ENCODE peak calls at places on chromosome 15, in six cellular contexts. One of them, this sample, is unnamed. For H3K4me1, the result is how much of the 10 kb centered on the place peaks cover.

GRCh38 chr15:36479200-36479896 is 100.1 kb upstream of the CDIN1 start:
- DNase-seq in PC-3: no peak
- DNase-seq in RWPE2: no peak
- DNase-seq in esophagus muscularis mucosa: no peak
- DNase-seq in right atrium auricular region: no peak
- DNase-seq in left lung: no peak
- DNase-seq in this sample: no peak

GRCh38 chr15:27412413-27412812 is 441.4 kb downstream of the GABRG3 start:
- DNase-seq in right atrium auricular region: no peak
- DNase-seq in RWPE2: no peak
- DNase-seq in left lung: no peak
- DNase-seq in esophagus muscularis mucosa: no peak
- DNase-seq in PC-3: no peak
- DNase-seq in this sample: no peak

GRCh38 chr15:92023971-92024370 is 170.5 kb downstream of the SLCO3A1 start:
- DNase-seq in esophagus muscularis mucosa: no peak
- DNase-seq in PC-3: no peak
- DNase-seq in left lung: no peak
- DNase-seq in RWPE2: no peak
- DNase-seq in right atrium auricular region: no peak
- DNase-seq in this sample: no peak

GRCh38 chr15:95912728-95913127 is 417.8 kb upstream of the NR2F2 start:
- DNase-seq in right atrium auricular region: no peak
- DNase-seq in PC-3: no peak
- DNase-seq in RWPE2: no peak
- DNase-seq in left lung: no peak
- DNase-seq in esophagus muscularis mucosa: no peak
- DNase-seq in this sample: no peak

GRCh38 chr15:70376031-70376928 is 278.6 kb upstream of the TLE3 start:
- DNase-seq in left lung: peak
- DNase-seq in RWPE2: no peak
- DNase-seq in esophagus muscularis mucosa: peak
- DNase-seq in PC-3: no peak
- DNase-seq in right atrium auricular region: peak
- DNase-seq in this sample: no peak

GRCh38 chr15:95603802-95604201 is 726.7 kb upstream of the NR2F2 start:
- DNase-seq in PC-3: no peak
- DNase-seq in esophagus muscularis mucosa: no peak
- DNase-seq in right atrium auricular region: no peak
- DNase-seq in left lung: no peak
- DNase-seq in RWPE2: no peak
- DNase-seq in this sample: no peak

GRCh38 chr15:83107841-83108181 is 366 bp downstream of the TM6SF1 start:
- DNase-seq in left lung: no peak
- DNase-seq in right atrium auricular region: no peak
- DNase-seq in PC-3: no peak
- DNase-seq in esophagus muscularis mucosa: no peak
- DNase-seq in RWPE2: no peak
- DNase-seq in this sample: peak

GRCh38 chr15:64925335-64926330 is 13.9 kb downstream of the ANKDD1A start:
- DNase-seq in right atrium auricular region: no peak
- DNase-seq in RWPE2: no peak
- DNase-seq in esophagus muscularis mucosa: no peak
- DNase-seq in left lung: no peak
- DNase-seq in PC-3: no peak
- DNase-seq in this sample: no peak

GRCh38 chr15:90594297-90594696 is 64.6 kb downstream of the CRTC3 start:
- DNase-seq in PC-3: peak
- DNase-seq in left lung: peak
- DNase-seq in right atrium auricular region: peak
- DNase-seq in RWPE2: peak
- DNase-seq in esophagus muscularis mucosa: peak
- DNase-seq in this sample: peak

GRCh38 chr15:66870880-66871388 is 168.9 kb downstream of the SMAD6 start:
- DNase-seq in RWPE2: no peak
- DNase-seq in esophagus muscularis mucosa: no peak
- DNase-seq in right atrium auricular region: no peak
- DNase-seq in PC-3: no peak
- DNase-seq in left lung: no peak
- DNase-seq in this sample: no peak

GRCh38 chr15:48954538-48954937 is 9.2 kb downstream of the SHC4 start:
- DNase-seq in esophagus muscularis mucosa: peak
- DNase-seq in left lung: no peak
- DNase-seq in PC-3: peak
- DNase-seq in RWPE2: no peak
- DNase-seq in right atrium auricular region: no peak
- DNase-seq in this sample: no peak

GRCh38 chr15:76360416-76360815 is 23.8 kb downstream of the ISL2 start:
- DNase-seq in RWPE2: no peak
- DNase-seq in PC-3: peak
- DNase-seq in right atrium auricular region: no peak
- DNase-seq in left lung: no peak
- DNase-seq in esophagus muscularis mucosa: no peak
- DNase-seq in this sample: no peak

GRCh38 chr15:68281008-68281407 is 3.5 kb downstream of the FEM1B start:
- DNase-seq in RWPE2: no peak
- DNase-seq in left lung: no peak
- DNase-seq in right atrium auricular region: no peak
- DNase-seq in esophagus muscularis mucosa: no peak
- DNase-seq in PC-3: no peak
- DNase-seq in this sample: no peak
- H3K4me1 ChIP-seq in RWPE2: under half
- H3K4me1 ChIP-seq in left lung: under half
- H3K4me1 ChIP-seq in right atrium auricular region: under half
- H3K4me1 ChIP-seq in esophagus muscularis mucosa: half or more
- H3K4me1 ChIP-seq in PC-3: under half
- H3K4me1 ChIP-seq in this sample: half or more

DNA sequence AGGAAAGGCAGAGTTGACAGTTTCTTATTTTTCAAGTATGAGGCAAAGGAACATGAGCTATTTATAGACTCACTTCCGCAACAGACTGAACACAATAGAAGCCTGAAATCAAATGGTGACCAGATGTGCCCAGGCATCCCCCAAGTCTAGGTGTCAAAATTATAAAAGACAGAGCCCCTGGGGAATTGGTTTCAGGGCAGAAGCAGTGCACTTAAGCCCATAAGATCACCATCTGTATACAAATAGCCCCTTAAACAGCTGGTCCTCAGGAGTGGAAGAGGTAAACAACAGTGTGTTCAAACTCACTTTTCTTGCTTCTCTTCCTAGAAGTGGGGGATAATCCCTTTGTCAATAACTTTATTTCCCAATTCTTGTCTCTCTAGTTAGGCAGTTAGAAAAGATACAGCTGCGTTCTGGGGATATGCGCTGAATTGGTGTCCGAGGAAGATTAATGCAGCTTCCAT is 29.9 kb downstream of the STARD9 start:
- DNase-seq in right atrium auricular region: no peak
- DNase-seq in left lung: no peak
- DNase-seq in esophagus muscularis mucosa: no peak
- DNase-seq in PC-3: no peak
- DNase-seq in RWPE2: no peak
- DNase-seq in this sample: no peak
- TF ChIP-seq CTCF in right atrium auricular region: no peak
- TF ChIP-seq CTCF in left lung: no peak
- TF ChIP-seq CTCF in esophagus muscularis mucosa: no peak
- TF ChIP-seq CTCF in PC-3: no peak
- TF ChIP-seq CTCF in RWPE2: no peak
- TF ChIP-seq CTCF in this sample: no peak

GRCh38 chr15:61033938-61034792 is 194.9 kb downstream of the RORA start:
- DNase-seq in right atrium auricular region: no peak
- DNase-seq in PC-3: no peak
- DNase-seq in left lung: no peak
- DNase-seq in RWPE2: no peak
- DNase-seq in esophagus muscularis mucosa: no peak
- DNase-seq in this sample: no peak

GRCh38 chr15:61036121-61036520 is 193.0 kb downstream of the RORA start:
- DNase-seq in PC-3: no peak
- DNase-seq in left lung: no peak
- DNase-seq in right atrium auricular region: no peak
- DNase-seq in esophagus muscularis mucosa: no peak
- DNase-seq in RWPE2: no peak
- DNase-seq in this sample: no peak

GRCh38 chr15:61037031-61037430 is 192.1 kb downstream of the RORA start:
- DNase-seq in PC-3: no peak
- DNase-seq in esophagus muscularis mucosa: no peak
- DNase-seq in left lung: no peak
- DNase-seq in right atrium auricular region: no peak
- DNase-seq in RWPE2: no peak
- DNase-seq in this sample: no peak

GRCh38 chr15:61033319-61033718 is 195.8 kb downstream of the RORA start:
- DNase-seq in left lung: no peak
- DNase-seq in esophagus muscularis mucosa: no peak
- DNase-seq in PC-3: no peak
- DNase-seq in RWPE2: no peak
- DNase-seq in right atrium auricular region: no peak
- DNase-seq in this sample: no peak

GRCh38 chr15:61034793-61035710 is 194.1 kb downstream of the RORA start:
- DNase-seq in PC-3: no peak
- DNase-seq in esophagus muscularis mucosa: no peak
- DNase-seq in right atrium auricular region: no peak
- DNase-seq in left lung: no peak
- DNase-seq in RWPE2: no peak
- DNase-seq in this sample: no peak
- H3K4me3 ChIP-seq in PC-3: no peak
- H3K4me3 ChIP-seq in esophagus muscularis mucosa: no peak
- H3K4me3 ChIP-seq in right atrium auricular region: no peak
- H3K4me3 ChIP-seq in left lung: no peak
- H3K4me3 ChIP-seq in RWPE2: no peak
- H3K4me3 ChIP-seq in this sample: no peak

GRCh38 chr15:100190675-100191074 is 151.1 kb downstream of the ADAMTS17 start:
- DNase-seq in right atrium auricular region: no peak
- DNase-seq in esophagus muscularis mucosa: no peak
- DNase-seq in PC-3: no peak
- DNase-seq in left lung: no peak
- DNase-seq in RWPE2: peak
- DNase-seq in this sample: no peak
- H3K4me1 ChIP-seq in right atrium auricular region: under half
- H3K4me1 ChIP-seq in esophagus muscularis mucosa: under half
- H3K4me1 ChIP-seq in PC-3: under half
- H3K4me1 ChIP-seq in left lung: under half
- H3K4me1 ChIP-seq in RWPE2: under half
- H3K4me1 ChIP-seq in this sample: under half

GRCh38 chr15:34109775-34110663 is 8.1 kb downstream of the PGBD4 start:
- DNase-seq in RWPE2: no peak
- DNase-seq in PC-3: peak
- DNase-seq in right atrium auricular region: no peak
- DNase-seq in esophagus muscularis mucosa: no peak
- DNase-seq in left lung: no peak
- DNase-seq in this sample: no peak
- TF ChIP-seq CTCF in RWPE2: peak
- TF ChIP-seq CTCF in PC-3: peak
- TF ChIP-seq CTCF in right atrium auricular region: no peak
- TF ChIP-seq CTCF in esophagus muscularis mucosa: no peak
- TF ChIP-seq CTCF in left lung: peak
- TF ChIP-seq CTCF in this sample: peak

DNA sequence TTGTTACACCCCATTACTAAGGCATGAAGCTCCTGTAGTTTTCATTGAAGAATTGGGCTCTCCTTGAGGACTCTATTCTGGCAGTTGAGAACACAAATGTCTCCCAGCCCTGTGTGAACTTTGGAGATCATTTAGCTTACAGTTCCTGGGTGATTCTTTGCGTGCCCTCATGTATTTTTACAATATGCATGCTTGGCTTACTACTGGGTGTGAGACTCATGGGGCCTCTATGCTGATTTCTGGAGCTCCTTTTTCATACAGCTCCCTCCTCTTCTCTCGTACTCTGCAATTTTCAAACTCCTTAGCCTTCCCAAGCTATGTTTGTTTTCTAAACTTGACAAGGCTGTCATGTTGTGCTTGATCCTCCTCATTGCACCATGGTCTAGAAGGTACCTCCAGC is 8.6 kb downstream of the AKAP13 start:
- DNase-seq in PC-3: no peak
- DNase-seq in RWPE2: no peak
- DNase-seq in esophagus muscularis mucosa: no peak
- DNase-seq in right atrium auricular region: no peak
- DNase-seq in left lung: no peak
- DNase-seq in this sample: no peak
- H3K4me3 ChIP-seq in PC-3: no peak
- H3K4me3 ChIP-seq in RWPE2: no peak
- H3K4me3 ChIP-seq in esophagus muscularis mucosa: no peak
- H3K4me3 ChIP-seq in right atrium auricular region: no peak
- H3K4me3 ChIP-seq in left lung: no peak
- H3K4me3 ChIP-seq in this sample: no peak

DNA sequence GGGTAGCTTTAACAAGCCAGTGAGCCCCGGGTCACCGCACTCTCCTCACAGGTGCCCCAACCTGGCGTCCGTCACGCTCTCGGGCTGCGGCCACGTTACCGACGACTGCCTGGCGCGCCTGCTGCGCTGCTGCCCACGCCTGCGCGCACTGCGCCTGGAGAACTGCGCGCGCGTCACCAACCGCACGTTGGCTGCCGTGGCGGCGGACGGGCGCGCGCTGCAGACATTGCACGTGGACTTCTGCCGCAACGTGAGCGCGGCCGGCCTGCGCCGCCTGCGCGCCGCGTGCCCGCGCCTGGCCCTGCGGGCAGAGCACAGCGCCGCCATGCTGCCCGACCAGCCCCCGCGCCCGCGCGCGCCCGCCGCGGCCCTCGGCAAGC is 3.4 kb downstream of the FBXL22 start:
- DNase-seq in RWPE2: peak
- DNase-seq in esophagus muscularis mucosa: peak
- DNase-seq in left lung: peak
- DNase-seq in PC-3: peak
- DNase-seq in right atrium auricular region: peak
- DNase-seq in this sample: peak
- H3K4me1 ChIP-seq in RWPE2: under half
- H3K4me1 ChIP-seq in esophagus muscularis mucosa: half or more
- H3K4me1 ChIP-seq in left lung: under half
- H3K4me1 ChIP-seq in PC-3: under half
- H3K4me1 ChIP-seq in right atrium auricular region: under half
- H3K4me1 ChIP-seq in this sample: half or more

This sample was measured in lower lobe of right lung.